ENCODE peak calls at places on chromosomes 6 and 20, in seven cellular contexts. J is activated CD8-positive, alpha-beta T cell treated with anti-CD3 and anti-CD28 coated beads for 36 hours; A is GM13977; G is tibial artery; Z is fibroblast of the aortic adventitia; X is epithelial cell of esophagus; Y is endodermal cell. V is an unnamed sample.

GRCh38 chr20:57618091-57618765 is 2.0 kb downstream of the ZBP1 start:
- DNase-seq in Y (no peak), J (peak), X (peak), Z (no peak), G (peak), A (no peak), V (no peak)

GRCh38 chr6:44001318-44001868 is 125.9 kb downstream of the MRPL14 start:
- DNase-seq in A (peak), Y (peak), J (peak), G (peak), X (peak), Z (no peak), V (peak)

GRCh38 chr6:17289491-17290106 is 8.4 kb downstream of the RBM24 start:
- DNase-seq in J (no peak), X (peak), Y (no peak), A (no peak), Z (no peak), G (peak), V (no peak)

GRCh38 chr6:90362273-90362672 is 65.6 kb upstream of the BACH2 start:
- DNase-seq in X (peak), G (no peak), Z (peak), A (no peak), Y (no peak), J (no peak), V (no peak)

GRCh38 chr6:31597006-31597405 is 4.2 kb upstream of the NCR3 start:
- DNase-seq in Z (no peak), J (peak), X (peak), G (no peak), A (no peak), Y (no peak), V (no peak)

GRCh38 chr6:64874776-64875175 is 832.2 kb downstream of the EYS start:
- DNase-seq in J (no peak), X (peak), Z (no peak), A (no peak), Y (no peak), G (no peak), V (no peak)

GRCh38 chr6:117555882-117556498 is 46.3 kb downstream of the GOPC start:
- DNase-seq in Y (peak), J (peak), Z (peak), G (no peak), A (no peak), X (peak), V (no peak)

GRCh38 chr6:41488392-41489129 is 57.6 kb upstream of the FOXP4 start:
- DNase-seq in G (no peak), J (no peak), Y (peak), A (peak), X (no peak), Z (peak), V (peak)

GRCh38 chr20:48983423-48984400 is 62.2 kb downstream of the ARFGEF2 start:
- DNase-seq in X (peak), Z (peak), J (no peak), Y (no peak), A (no peak), G (no peak), V (no peak)

GRCh38 chr20:57762531-57763234 is 52.9 kb upstream of the PMEPA1 start:
- DNase-seq in J (no peak), A (no peak), Z (no peak), G (peak), Y (peak), X (no peak), V (no peak)

GRCh38 chr6:143689852-143690251 is 12.1 kb downstream of the PHACTR2 start:
- DNase-seq in Y (no peak), A (no peak), G (no peak), J (no peak), X (no peak), Z (no peak), V (no peak)

GRCh38 chr6:36314221-36315014 is 22.3 kb downstream of the BNIP5 start:
- DNase-seq in J (no peak), Z (no peak), A (no peak), X (peak), G (no peak), Y (peak), V (no peak)

GRCh38 chr6:27205375-27206278 is 41.9 kb upstream of the PRSS16 start:
- DNase-seq in G (no peak), Y (peak), A (peak), Z (no peak), X (no peak), J (peak), V (peak)

GRCh38 chr6:108134213-108134973 is 31.4 kb upstream of the NR2E1 start:
- DNase-seq in Y (peak), J (no peak), X (no peak), G (no peak), A (no peak), Z (no peak), V (no peak)

GRCh38 chr6:108132863-108133262 is 33.0 kb upstream of the NR2E1 start:
- DNase-seq in Z (no peak), J (no peak), A (no peak), X (no peak), Y (peak), G (no peak), V (no peak)

GRCh38 chr6:108127826-108128225 is 38.0 kb upstream of the NR2E1 start:
- DNase-seq in X (peak), Z (no peak), Y (no peak), J (no peak), A (no peak), G (no peak), V (no peak)

DNA sequence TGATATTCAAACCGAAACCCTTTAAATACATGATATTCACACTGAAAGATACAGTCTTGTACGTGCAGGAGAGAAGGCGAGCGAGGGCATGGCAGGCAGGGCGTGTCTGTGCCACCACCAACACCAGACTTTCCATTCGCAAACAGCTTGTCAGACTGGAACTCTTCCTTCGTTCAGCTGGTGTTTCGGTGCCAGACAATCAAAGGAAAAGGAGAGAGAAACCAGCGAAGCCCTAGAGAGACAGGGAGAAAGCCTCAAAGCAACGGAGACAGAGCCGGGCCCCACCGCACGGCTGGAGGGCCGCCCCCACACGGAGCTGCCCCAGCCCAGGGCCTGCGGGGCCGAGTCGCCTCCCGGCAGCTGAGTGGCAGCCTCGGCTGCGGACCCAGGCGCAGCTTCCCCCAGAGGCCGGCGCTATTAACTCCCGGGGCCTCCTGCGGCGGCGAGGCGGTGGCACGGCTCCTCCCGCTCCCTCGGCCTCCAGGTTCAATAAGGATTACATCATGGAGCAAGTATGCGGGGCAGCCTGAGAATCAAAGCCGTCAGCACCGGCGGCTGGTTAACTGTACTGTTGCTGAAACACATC is 32.1 kb upstream of the NR2E1 start:
- DNase-seq in A (no peak), J (peak), Z (peak), Y (peak), X (peak), G (no peak), V (peak)
- TF ChIP-seq CTCF in A (no peak), J (no peak), Z (no peak), Y (no peak), X (no peak), G (no peak), V (no peak)

GRCh38 chr6:7143161-7143974 is 35.6 kb downstream of the RREB1 start:
- DNase-seq in J (no peak), A (peak), X (no peak), G (no peak), Z (no peak), Y (peak), V (no peak)
- TF ChIP-seq CTCF in J (no peak), A (no peak), X (no peak), G (no peak), Z (peak), Y (peak), V (no peak)

DNA sequence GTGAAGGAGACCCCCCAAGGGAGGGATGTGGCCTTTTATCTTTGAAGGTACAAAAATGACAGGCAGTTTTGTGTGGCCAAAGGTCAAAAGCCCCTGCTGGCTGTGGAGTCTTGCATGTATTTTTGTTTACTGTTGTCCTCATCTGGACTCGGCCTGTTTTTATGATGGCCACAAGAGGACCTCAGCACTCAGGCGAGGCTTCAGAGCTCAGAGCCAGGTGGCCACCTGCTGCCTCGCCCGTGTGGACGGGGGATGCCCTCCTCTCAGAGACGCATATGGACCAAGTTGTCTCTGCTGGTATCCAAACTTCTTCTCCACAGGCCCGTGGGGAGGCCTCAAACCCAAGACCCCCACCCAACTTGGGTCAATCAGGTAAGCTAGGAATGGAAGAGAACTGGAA is 118.2 kb downstream of the DACT2 start:
- DNase-seq in X (no peak), G (no peak), A (no peak), Z (no peak), J (no peak), Y (peak), V (no peak)
- TF ChIP-seq CTCF in X (no peak), G (no peak), A (no peak), Z (no peak), J (no peak), Y (peak), V (no peak)

DNA sequence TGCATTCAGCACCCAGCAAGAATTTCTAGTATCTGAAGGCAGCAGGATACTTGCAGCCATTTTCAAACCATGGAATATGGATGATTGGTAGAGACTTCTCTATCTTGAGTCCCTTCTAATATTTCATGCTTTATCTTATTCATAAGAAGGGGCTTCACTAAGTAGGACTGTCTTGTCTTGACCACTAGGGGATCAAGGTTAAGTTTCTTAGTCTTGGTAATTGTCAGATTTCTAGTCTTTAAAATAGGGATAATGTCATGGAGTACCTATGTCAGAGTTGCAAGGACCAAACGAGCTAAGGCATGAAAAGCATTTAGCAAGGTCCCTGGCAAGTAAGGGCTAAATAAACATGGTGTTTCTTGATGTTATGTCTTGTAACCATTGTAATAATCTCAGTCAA is 68.5 kb upstream of the ESR1 start:
- DNase-seq in X (no peak), Z (no peak), Y (no peak), G (no peak), A (no peak), J (no peak), V (no peak)
- TF ChIP-seq CTCF in X (no peak), Z (no peak), Y (peak), G (no peak), A (no peak), J (no peak), V (no peak)

GRCh38 chr6:150765457-150765764 is 100.1 kb upstream of the MTHFD1L start:
- DNase-seq in J (no peak), X (no peak), Y (no peak), G (no peak), A (peak), Z (no peak), V (no peak)

GRCh38 chr6:150766201-150766997 is 99.1 kb upstream of the MTHFD1L start:
- DNase-seq in Y (no peak), X (no peak), A (no peak), J (no peak), Z (peak), G (no peak), V (no peak)

GRCh38 chr6:150759500-150759899 is 106.0 kb upstream of the MTHFD1L start:
- DNase-seq in A (no peak), J (no peak), G (no peak), X (no peak), Z (no peak), Y (no peak), V (no peak)

GRCh38 chr6:150764638-150765456 is 100.7 kb upstream of the MTHFD1L start:
- DNase-seq in A (no peak), Z (no peak), X (no peak), Y (no peak), J (no peak), G (no peak), V (no peak)

DNA sequence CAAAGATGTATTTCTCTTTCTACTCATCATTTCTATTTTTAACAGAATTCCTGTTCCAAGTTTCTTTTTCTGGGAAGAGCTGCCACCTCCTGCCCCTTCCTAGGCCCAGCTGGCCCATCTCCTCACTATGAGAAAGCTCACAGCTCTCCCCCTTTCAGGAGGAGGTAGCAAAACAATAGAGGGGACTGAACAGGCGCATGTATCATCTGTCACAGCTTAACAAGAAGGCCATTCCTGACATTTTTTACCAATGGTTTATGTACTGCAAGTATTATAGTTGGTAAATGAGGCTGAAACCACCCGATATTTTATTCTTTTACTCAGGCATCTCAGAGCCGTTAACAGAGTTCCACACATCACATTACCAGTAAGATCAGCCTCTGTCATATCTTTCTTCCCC is 103.7 kb upstream of the MTHFD1L start:
- DNase-seq in J (no peak), Z (no peak), A (no peak), X (no peak), Y (no peak), G (no peak), V (no peak)
- TF ChIP-seq CTCF in J (no peak), Z (no peak), A (no peak), X (no peak), Y (no peak), G (no peak), V (no peak)

GRCh38 chr6:93036835-93037234 is 382.5 kb downstream of the EPHA7 start:
- DNase-seq in J (no peak), G (no peak), A (peak), X (peak), Z (peak), Y (peak), V (no peak)
- TF ChIP-seq CTCF in J (no peak), G (no peak), A (peak), X (peak), Z (peak), Y (peak), V (no peak)

DNA sequence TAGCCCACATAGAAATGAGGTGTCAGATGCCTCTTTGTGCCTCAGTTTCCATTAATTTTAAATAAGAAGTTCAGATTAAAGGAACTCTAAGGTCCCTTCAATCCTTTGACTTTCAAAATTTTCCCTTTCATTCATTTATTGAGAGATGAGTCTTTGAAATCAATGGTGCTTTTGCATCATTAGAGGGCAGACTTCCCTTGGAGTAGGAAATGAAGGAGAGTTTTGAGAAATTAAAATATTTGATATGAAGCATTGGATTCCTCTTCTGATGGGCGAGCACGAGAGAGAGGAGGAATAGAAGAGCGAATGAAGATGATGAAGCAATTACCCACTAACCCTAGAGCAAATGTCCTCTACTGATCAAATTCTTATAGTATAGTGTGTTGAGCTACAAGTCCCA is 105.7 kb downstream of the EDN1 start:
- DNase-seq in X (peak), Z (peak), Y (no peak), A (no peak), J (no peak), G (no peak), V (no peak)
- TF ChIP-seq CTCF in X (peak), Z (peak), Y (peak), A (no peak), J (no peak), G (peak), V (no peak)

DNA sequence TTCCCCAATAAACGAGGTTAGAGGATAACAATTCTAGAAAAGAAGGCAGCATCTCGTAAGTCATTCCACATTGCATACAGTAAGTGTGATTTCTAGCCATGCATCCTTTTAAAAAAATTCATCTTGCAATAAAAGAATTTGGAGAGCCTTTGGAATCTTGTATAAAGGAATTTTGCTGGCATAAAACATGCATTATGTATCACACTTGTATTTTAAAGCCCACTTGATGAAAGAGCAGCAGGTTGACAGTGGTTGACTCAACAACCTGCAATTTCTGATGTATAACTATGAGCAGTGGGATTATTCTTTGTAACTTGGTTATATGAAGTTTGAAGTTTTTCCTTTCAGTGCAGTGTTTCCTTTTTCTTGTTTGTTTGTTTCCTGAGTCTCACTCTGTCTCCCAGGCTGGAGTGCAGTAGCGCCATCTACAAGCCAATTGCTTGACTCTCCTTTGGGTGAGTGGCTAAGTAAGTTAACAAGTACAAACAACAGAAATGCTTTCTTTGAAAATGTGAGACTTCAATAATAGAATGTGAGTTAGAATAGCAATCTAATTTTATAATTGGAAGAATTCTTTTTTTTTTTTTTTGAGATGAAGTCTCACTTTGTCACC is 39.9 kb downstream of the JARID2 start:
- DNase-seq in J (no peak), A (no peak), Z (peak), G (no peak), X (no peak), Y (no peak), V (no peak)
- TF ChIP-seq CTCF in J (no peak), A (peak), Z (no peak), G (no peak), X (no peak), Y (peak), V (no peak)

GRCh38 chr20:44598413-44599290 is 16.3 kb downstream of the PKIG start:
- DNase-seq in Z (peak), J (peak), Y (no peak), X (no peak), G (no peak), A (no peak), V (peak)
- TF ChIP-seq CTCF in Z (peak), J (peak), Y (peak), X (no peak), G (no peak), A (peak), V (no peak)